ENCODE peak calls at places on chromosomes 3 and 15, in seven cellular contexts. One of them, this sample, is unnamed.

GRCh38 chr3:158700559-158700958 is 28.1 kb upstream of the LXN start:
- DNase-seq in NCI-H774: no peak
- DNase-seq in kidney tubule cell: no peak
- DNase-seq in stimulated activated CD4-positive, alpha-beta T cell treated with anti-CD3 and anti-CD28 coated beads, Interleukin-12 subunit alpha, Interleukin-12 subunit beta, amount 100 ng/mL, for 4 hours: no peak
- DNase-seq in stimulated activated CD8-positive, alpha-beta memory T cell treated with anti-CD3 and anti-CD28 coated beads, Interleukin-12 subunit alpha, Interleukin-12 subunit beta, amount 100 ng/mL, for 4 hours: no peak
- DNase-seq in heart left ventricle: no peak
- DNase-seq in spleen: no peak
- DNase-seq in this sample: no peak

GRCh38 chr3:192928016-192928415 is 10.4 kb upstream of the MB21D2 start:
- DNase-seq in NCI-H774: no peak
- DNase-seq in kidney tubule cell: no peak
- DNase-seq in stimulated activated CD4-positive, alpha-beta T cell treated with anti-CD3 and anti-CD28 coated beads, Interleukin-12 subunit alpha, Interleukin-12 subunit beta, amount 100 ng/mL, for 4 hours: no peak
- DNase-seq in stimulated activated CD8-positive, alpha-beta memory T cell treated with anti-CD3 and anti-CD28 coated beads, Interleukin-12 subunit alpha, Interleukin-12 subunit beta, amount 100 ng/mL, for 4 hours: no peak
- DNase-seq in heart left ventricle: no peak
- DNase-seq in spleen: no peak
- DNase-seq in this sample: no peak

GRCh38 chr3:51967384-51968174 is at the start of gene PCBP4:
- DNase-seq in NCI-H774: no peak
- DNase-seq in kidney tubule cell: peak; percentile 68
- DNase-seq in stimulated activated CD4-positive, alpha-beta T cell treated with anti-CD3 and anti-CD28 coated beads, Interleukin-12 subunit alpha, Interleukin-12 subunit beta, amount 100 ng/mL, for 4 hours: peak; percentile 51
- DNase-seq in stimulated activated CD8-positive, alpha-beta memory T cell treated with anti-CD3 and anti-CD28 coated beads, Interleukin-12 subunit alpha, Interleukin-12 subunit beta, amount 100 ng/mL, for 4 hours: no peak
- DNase-seq in heart left ventricle: peak; percentile 84
- DNase-seq in spleen: no peak
- DNase-seq in this sample: no peak

GRCh38 chr3:149512073-149512782 is 37.7 kb downstream of the TM4SF4 start:
- DNase-seq in NCI-H774: peak; percentile 82
- DNase-seq in kidney tubule cell: peak; percentile 73
- DNase-seq in stimulated activated CD4-positive, alpha-beta T cell treated with anti-CD3 and anti-CD28 coated beads, Interleukin-12 subunit alpha, Interleukin-12 subunit beta, amount 100 ng/mL, for 4 hours: peak; percentile 5
- DNase-seq in stimulated activated CD8-positive, alpha-beta memory T cell treated with anti-CD3 and anti-CD28 coated beads, Interleukin-12 subunit alpha, Interleukin-12 subunit beta, amount 100 ng/mL, for 4 hours: no peak
- DNase-seq in heart left ventricle: peak; percentile 58
- DNase-seq in spleen: peak; percentile 83
- DNase-seq in this sample: peak; percentile 43

GRCh38 chr3:175149675-175150074 is 290.5 kb downstream of the NAALADL2 start:
- DNase-seq in NCI-H774: peak; percentile 99
- DNase-seq in kidney tubule cell: peak; percentile 76
- DNase-seq in stimulated activated CD4-positive, alpha-beta T cell treated with anti-CD3 and anti-CD28 coated beads, Interleukin-12 subunit alpha, Interleukin-12 subunit beta, amount 100 ng/mL, for 4 hours: no peak
- DNase-seq in stimulated activated CD8-positive, alpha-beta memory T cell treated with anti-CD3 and anti-CD28 coated beads, Interleukin-12 subunit alpha, Interleukin-12 subunit beta, amount 100 ng/mL, for 4 hours: no peak
- DNase-seq in heart left ventricle: no peak
- DNase-seq in spleen: no peak
- DNase-seq in this sample: no peak

GRCh38 chr3:13651057-13651400 is 102.1 kb downstream of the FBLN2 start:
- DNase-seq in NCI-H774: no peak
- DNase-seq in kidney tubule cell: no peak
- DNase-seq in stimulated activated CD4-positive, alpha-beta T cell treated with anti-CD3 and anti-CD28 coated beads, Interleukin-12 subunit alpha, Interleukin-12 subunit beta, amount 100 ng/mL, for 4 hours: no peak
- DNase-seq in stimulated activated CD8-positive, alpha-beta memory T cell treated with anti-CD3 and anti-CD28 coated beads, Interleukin-12 subunit alpha, Interleukin-12 subunit beta, amount 100 ng/mL, for 4 hours: no peak
- DNase-seq in heart left ventricle: no peak
- DNase-seq in spleen: no peak
- DNase-seq in this sample: no peak

GRCh38 chr3:143266512-143266911 is 146.9 kb downstream of the CHST2 start:
- DNase-seq in NCI-H774: no peak
- DNase-seq in kidney tubule cell: no peak
- DNase-seq in stimulated activated CD4-positive, alpha-beta T cell treated with anti-CD3 and anti-CD28 coated beads, Interleukin-12 subunit alpha, Interleukin-12 subunit beta, amount 100 ng/mL, for 4 hours: no peak
- DNase-seq in stimulated activated CD8-positive, alpha-beta memory T cell treated with anti-CD3 and anti-CD28 coated beads, Interleukin-12 subunit alpha, Interleukin-12 subunit beta, amount 100 ng/mL, for 4 hours: no peak
- DNase-seq in heart left ventricle: no peak
- DNase-seq in spleen: no peak
- DNase-seq in this sample: no peak

GRCh38 chr3:13348671-13349396 is 71.3 kb downstream of the NUP210 start:
- DNase-seq in NCI-H774: no peak
- DNase-seq in kidney tubule cell: no peak
- DNase-seq in stimulated activated CD4-positive, alpha-beta T cell treated with anti-CD3 and anti-CD28 coated beads, Interleukin-12 subunit alpha, Interleukin-12 subunit beta, amount 100 ng/mL, for 4 hours: no peak
- DNase-seq in stimulated activated CD8-positive, alpha-beta memory T cell treated with anti-CD3 and anti-CD28 coated beads, Interleukin-12 subunit alpha, Interleukin-12 subunit beta, amount 100 ng/mL, for 4 hours: no peak
- DNase-seq in heart left ventricle: no peak
- DNase-seq in spleen: no peak
- DNase-seq in this sample: no peak

GRCh38 chr15:95988574-95988887 is 342.0 kb upstream of the NR2F2 start:
- DNase-seq in NCI-H774: no peak
- DNase-seq in kidney tubule cell: no peak
- DNase-seq in stimulated activated CD4-positive, alpha-beta T cell treated with anti-CD3 and anti-CD28 coated beads, Interleukin-12 subunit alpha, Interleukin-12 subunit beta, amount 100 ng/mL, for 4 hours: no peak
- DNase-seq in stimulated activated CD8-positive, alpha-beta memory T cell treated with anti-CD3 and anti-CD28 coated beads, Interleukin-12 subunit alpha, Interleukin-12 subunit beta, amount 100 ng/mL, for 4 hours: no peak
- DNase-seq in heart left ventricle: no peak
- DNase-seq in spleen: no peak
- DNase-seq in this sample: no peak

GRCh38 chr3:157125101-157125500 is 34.8 kb downstream of the CCNL1 start:
- DNase-seq in NCI-H774: no peak
- DNase-seq in kidney tubule cell: peak; percentile 76
- DNase-seq in stimulated activated CD4-positive, alpha-beta T cell treated with anti-CD3 and anti-CD28 coated beads, Interleukin-12 subunit alpha, Interleukin-12 subunit beta, amount 100 ng/mL, for 4 hours: no peak
- DNase-seq in stimulated activated CD8-positive, alpha-beta memory T cell treated with anti-CD3 and anti-CD28 coated beads, Interleukin-12 subunit alpha, Interleukin-12 subunit beta, amount 100 ng/mL, for 4 hours: no peak
- DNase-seq in heart left ventricle: no peak
- DNase-seq in spleen: no peak
- DNase-seq in this sample: no peak

GRCh38 chr15:100311099-100311751 is 30.6 kb downstream of the ADAMTS17 start:
- DNase-seq in NCI-H774: no peak
- DNase-seq in kidney tubule cell: no peak
- DNase-seq in stimulated activated CD4-positive, alpha-beta T cell treated with anti-CD3 and anti-CD28 coated beads, Interleukin-12 subunit alpha, Interleukin-12 subunit beta, amount 100 ng/mL, for 4 hours: no peak
- DNase-seq in stimulated activated CD8-positive, alpha-beta memory T cell treated with anti-CD3 and anti-CD28 coated beads, Interleukin-12 subunit alpha, Interleukin-12 subunit beta, amount 100 ng/mL, for 4 hours: no peak
- DNase-seq in heart left ventricle: peak; percentile 29
- DNase-seq in spleen: no peak
- DNase-seq in this sample: no peak

GRCh38 chr3:140942221-140943104 is 827 bp downstream of the SLC25A36 start:
- DNase-seq in NCI-H774: peak; percentile 48
- DNase-seq in kidney tubule cell: peak; percentile 76
- DNase-seq in stimulated activated CD4-positive, alpha-beta T cell treated with anti-CD3 and anti-CD28 coated beads, Interleukin-12 subunit alpha, Interleukin-12 subunit beta, amount 100 ng/mL, for 4 hours: peak; percentile 12
- DNase-seq in stimulated activated CD8-positive, alpha-beta memory T cell treated with anti-CD3 and anti-CD28 coated beads, Interleukin-12 subunit alpha, Interleukin-12 subunit beta, amount 100 ng/mL, for 4 hours: peak; percentile 12
- DNase-seq in heart left ventricle: peak; percentile 63
- DNase-seq in spleen: peak; percentile 91
- DNase-seq in this sample: peak; percentile 15

GRCh38 chr3:106452096-106452495 is 583.3 kb upstream of the CBLB start:
- DNase-seq in NCI-H774: no peak
- DNase-seq in kidney tubule cell: no peak
- DNase-seq in stimulated activated CD4-positive, alpha-beta T cell treated with anti-CD3 and anti-CD28 coated beads, Interleukin-12 subunit alpha, Interleukin-12 subunit beta, amount 100 ng/mL, for 4 hours: no peak
- DNase-seq in stimulated activated CD8-positive, alpha-beta memory T cell treated with anti-CD3 and anti-CD28 coated beads, Interleukin-12 subunit alpha, Interleukin-12 subunit beta, amount 100 ng/mL, for 4 hours: no peak
- DNase-seq in heart left ventricle: no peak
- DNase-seq in spleen: no peak
- DNase-seq in this sample: no peak

GRCh38 chr15:79091204-79091867 is 756 bp upstream of the RASGRF1 start:
- DNase-seq in NCI-H774: no peak
- DNase-seq in kidney tubule cell: peak; percentile 5
- DNase-seq in stimulated activated CD4-positive, alpha-beta T cell treated with anti-CD3 and anti-CD28 coated beads, Interleukin-12 subunit alpha, Interleukin-12 subunit beta, amount 100 ng/mL, for 4 hours: no peak
- DNase-seq in stimulated activated CD8-positive, alpha-beta memory T cell treated with anti-CD3 and anti-CD28 coated beads, Interleukin-12 subunit alpha, Interleukin-12 subunit beta, amount 100 ng/mL, for 4 hours: no peak
- DNase-seq in heart left ventricle: no peak
- DNase-seq in spleen: no peak
- DNase-seq in this sample: no peak

GRCh38 chr3:104582092-104582491 is 784.6 kb upstream of the ALCAM start:
- DNase-seq in NCI-H774: no peak
- DNase-seq in kidney tubule cell: no peak
- DNase-seq in stimulated activated CD4-positive, alpha-beta T cell treated with anti-CD3 and anti-CD28 coated beads, Interleukin-12 subunit alpha, Interleukin-12 subunit beta, amount 100 ng/mL, for 4 hours: no peak
- DNase-seq in stimulated activated CD8-positive, alpha-beta memory T cell treated with anti-CD3 and anti-CD28 coated beads, Interleukin-12 subunit alpha, Interleukin-12 subunit beta, amount 100 ng/mL, for 4 hours: no peak
- DNase-seq in heart left ventricle: no peak
- DNase-seq in spleen: no peak
- DNase-seq in this sample: no peak

GRCh38 chr3:116067275-116067674 is 378.0 kb downstream of the LSAMP start:
- DNase-seq in NCI-H774: no peak
- DNase-seq in kidney tubule cell: no peak
- DNase-seq in stimulated activated CD4-positive, alpha-beta T cell treated with anti-CD3 and anti-CD28 coated beads, Interleukin-12 subunit alpha, Interleukin-12 subunit beta, amount 100 ng/mL, for 4 hours: no peak
- DNase-seq in stimulated activated CD8-positive, alpha-beta memory T cell treated with anti-CD3 and anti-CD28 coated beads, Interleukin-12 subunit alpha, Interleukin-12 subunit beta, amount 100 ng/mL, for 4 hours: no peak
- DNase-seq in heart left ventricle: no peak
- DNase-seq in spleen: no peak
- DNase-seq in this sample: no peak

GRCh38 chr15:29141206-29141907 is 128.3 kb downstream of the NSMCE3 start:
- DNase-seq in NCI-H774: no peak
- DNase-seq in kidney tubule cell: peak; percentile 69
- DNase-seq in stimulated activated CD4-positive, alpha-beta T cell treated with anti-CD3 and anti-CD28 coated beads, Interleukin-12 subunit alpha, Interleukin-12 subunit beta, amount 100 ng/mL, for 4 hours: no peak
- DNase-seq in stimulated activated CD8-positive, alpha-beta memory T cell treated with anti-CD3 and anti-CD28 coated beads, Interleukin-12 subunit alpha, Interleukin-12 subunit beta, amount 100 ng/mL, for 4 hours: no peak
- DNase-seq in heart left ventricle: no peak
- DNase-seq in spleen: no peak
- DNase-seq in this sample: no peak

GRCh38 chr15:38147246-38147645 is 105.4 kb upstream of the SPRED1 start:
- DNase-seq in NCI-H774: no peak
- DNase-seq in kidney tubule cell: no peak
- DNase-seq in stimulated activated CD4-positive, alpha-beta T cell treated with anti-CD3 and anti-CD28 coated beads, Interleukin-12 subunit alpha, Interleukin-12 subunit beta, amount 100 ng/mL, for 4 hours: no peak
- DNase-seq in stimulated activated CD8-positive, alpha-beta memory T cell treated with anti-CD3 and anti-CD28 coated beads, Interleukin-12 subunit alpha, Interleukin-12 subunit beta, amount 100 ng/mL, for 4 hours: no peak
- DNase-seq in heart left ventricle: no peak
- DNase-seq in spleen: no peak
- DNase-seq in this sample: no peak

GRCh38 chr3:85697156-85697555 is 738.4 kb downstream of the CADM2 start:
- DNase-seq in NCI-H774: no peak
- DNase-seq in kidney tubule cell: no peak
- DNase-seq in stimulated activated CD4-positive, alpha-beta T cell treated with anti-CD3 and anti-CD28 coated beads, Interleukin-12 subunit alpha, Interleukin-12 subunit beta, amount 100 ng/mL, for 4 hours: no peak
- DNase-seq in stimulated activated CD8-positive, alpha-beta memory T cell treated with anti-CD3 and anti-CD28 coated beads, Interleukin-12 subunit alpha, Interleukin-12 subunit beta, amount 100 ng/mL, for 4 hours: no peak
- DNase-seq in heart left ventricle: no peak
- DNase-seq in spleen: no peak
- DNase-seq in this sample: no peak